ENCODE peak calls at places on chromosomes 1 and 21, in four cellular contexts. P is mesendoderm, Q is IMR-90, L is neuronal stem cell. I is an unnamed sample.

GRCh38 chr1:158177705-158178450 is 2.8 kb upstream of the CD1D start:
- DNase-seq in P (peak), Q (peak), L (peak), I (peak)

GRCh38 chr21:46210378-46211136 is 18.0 kb downstream of the LSS start:
- DNase-seq in P (peak), Q (no peak), L (no peak), I (no peak)

GRCh38 chr1:147717706-147718097 is 42.7 kb downstream of the GJA5 start:
- DNase-seq in P (no peak), Q (no peak), L (no peak), I (no peak)

GRCh38 chr1:225426395-225427248 is 1.2 kb downstream of the LBR start:
- DNase-seq in P (peak), Q (peak), L (no peak), I (no peak)

GRCh38 chr1:41764608-41765007 is 154.1 kb downstream of the HIVEP3 start:
- DNase-seq in P (no peak), Q (no peak), L (no peak), I (no peak)

GRCh38 chr1:195768936-195769335 is 839.3 kb downstream of the KCNT2 start:
- DNase-seq in P (no peak), Q (peak), L (no peak), I (peak)

GRCh38 chr1:16721871-16722641 is 18.3 kb upstream of the RNU1-4 start:
- DNase-seq in P (no peak), Q (no peak), L (no peak), I (no peak)

GRCh38 chr1:197360068-197360467 is 92.0 kb downstream of the CRB1 start:
- DNase-seq in P (no peak), Q (peak), L (no peak), I (no peak)

GRCh38 chr21:17931080-17931479 is 111.9 kb upstream of the C21orf91 start:
- DNase-seq in P (peak), Q (no peak), L (no peak), I (no peak)

GRCh38 chr1:1232801-1233566 is 947 bp downstream of the B3GALT6 start:
- DNase-seq in P (no peak), Q (no peak), L (no peak), I (no peak)
- H3K4ac ChIP-seq in P (peak), Q (peak), L (peak), I (peak)

GRCh38 chr1:224113918-224114786 is at the start of gene FBXO28:
- DNase-seq in P (peak), Q (peak), L (peak), I (peak)
- H2AK5ac ChIP-seq in P (no peak), Q (peak), L (peak), I (peak)

GRCh38 chr1:116465845-116466685 is 93.0 kb downstream of the ATP1A1 start:
- DNase-seq in P (no peak), Q (no peak), L (no peak), I (peak)
- H2BK120ac ChIP-seq in P (no peak), Q (no peak), L (no peak), I (peak)

GRCh38 chr1:43597028-43597427 is 52.9 kb upstream of the KDM4A start:
- DNase-seq in P (no peak), Q (no peak), L (no peak), I (no peak)
- H3K4ac ChIP-seq in P (no peak), Q (no peak), L (no peak), I (no peak)

GRCh38 chr1:175376194-175376593 is 183.6 kb upstream of the KIAA0040 start:
- DNase-seq in P (peak), Q (no peak), L (no peak), I (no peak)

GRCh38 chr1:175377394-175377793 is 184.8 kb upstream of the KIAA0040 start:
- DNase-seq in P (no peak), Q (no peak), L (no peak), I (no peak)

GRCh38 chr1:175369696-175370095 is 177.1 kb upstream of the KIAA0040 start:
- DNase-seq in P (peak), Q (no peak), L (no peak), I (peak)

GRCh38 chr1:175373786-175374623 is 181.4 kb upstream of the KIAA0040 start:
- DNase-seq in P (peak), Q (no peak), L (peak), I (no peak)
- H2AK5ac ChIP-seq in P (peak), Q (no peak), L (no peak), I (no peak)

GRCh38 chr21:31159808-31160207 is 121.5 kb upstream of the KRTAP19-8 start:
- DNase-seq in P (no peak), Q (no peak), L (no peak), I (no peak)
- H2BK120ac ChIP-seq in P (no peak), Q (no peak), L (no peak), I (no peak)

DNA sequence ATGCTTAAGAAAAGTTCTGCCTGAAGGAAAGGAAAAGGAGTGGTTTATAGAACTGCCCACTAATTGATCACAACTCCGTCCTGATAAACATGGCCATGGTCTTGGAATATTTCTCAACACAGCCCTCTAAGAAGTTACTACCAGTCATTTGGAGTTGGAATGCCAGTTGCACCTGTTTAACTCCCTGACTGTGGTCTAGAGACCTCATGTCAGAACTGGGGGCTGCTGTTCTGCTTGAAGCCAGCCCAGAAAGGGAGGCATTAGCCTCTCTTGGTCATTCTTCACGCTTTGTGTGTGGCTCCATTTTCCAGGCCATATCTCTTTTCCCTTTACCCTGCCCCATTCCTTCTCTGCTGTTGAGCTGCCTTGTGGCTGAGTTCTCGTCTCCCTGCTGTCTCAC is 137.2 kb upstream of the IPO9 start:
- DNase-seq in P (no peak), Q (no peak), L (no peak), I (no peak)
- H3K4ac ChIP-seq in P (no peak), Q (peak), L (no peak), I (no peak)

GRCh38 chr1:145706282-145706681 is 886 bp downstream of the PDZK1 start:
- DNase-seq in P (no peak), Q (peak), L (no peak), I (peak)

GRCh38 chr1:145705634-145706033 is 1.5 kb downstream of the PDZK1 start:
- DNase-seq in P (no peak), Q (no peak), L (no peak), I (no peak)

GRCh38 chr1:145708063-145708462 is 895 bp upstream of the PDZK1 start:
- DNase-seq in P (peak), Q (peak), L (no peak), I (peak)

GRCh38 chr1:145710291-145711027 is 3.3 kb upstream of the PDZK1 start:
- DNase-seq in P (no peak), Q (no peak), L (no peak), I (no peak)

DNA sequence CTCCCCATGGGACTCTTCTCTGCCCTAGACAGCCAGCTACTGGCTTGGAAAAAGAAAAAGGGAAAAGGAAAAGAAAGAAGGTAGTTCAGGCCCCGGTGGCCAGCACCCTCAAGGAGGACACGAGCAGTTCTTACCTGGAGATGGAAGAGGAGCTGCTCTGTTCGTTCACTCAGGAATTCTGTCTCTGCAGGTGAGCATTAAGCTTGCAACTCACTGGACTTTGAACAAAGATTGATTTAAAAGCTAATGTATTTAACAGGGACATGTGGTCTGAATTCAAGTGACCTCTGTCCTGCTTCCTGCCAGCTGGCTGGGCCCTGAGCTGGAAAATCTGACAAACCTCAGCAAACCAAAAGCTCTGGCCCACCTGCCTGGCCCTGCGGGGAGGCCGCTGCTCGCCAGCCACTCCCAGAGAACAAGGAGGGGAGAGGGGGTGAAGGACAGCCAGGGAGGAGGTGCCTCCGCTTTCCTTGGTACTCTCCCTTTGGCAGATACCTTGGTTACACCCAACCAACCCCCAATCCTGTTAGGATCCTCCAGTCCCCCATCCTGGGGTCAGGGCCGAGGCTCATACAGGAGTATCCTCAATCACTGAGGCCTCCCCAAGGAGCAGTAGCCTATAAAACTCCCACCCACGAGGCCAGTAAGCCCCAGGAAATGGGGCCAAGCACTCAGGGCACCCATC is at the start of gene PDZK1:
- DNase-seq in P (peak), Q (no peak), L (no peak), I (no peak)
- H2AK5ac ChIP-seq in P (no peak), Q (peak), L (peak), I (peak)

GRCh38 chr21:44601596-44602473 is 1.4 kb downstream of the KRTAP10-7 start:
- DNase-seq in P (no peak), Q (no peak), L (no peak), I (no peak)
- H2BK120ac ChIP-seq in P (no peak), Q (no peak), L (no peak), I (no peak)

I was measured in trophoblast cell.